ENCODE peak calls at places on chromosomes 6 and 20, in five cellular contexts. M, B, P, V and A are unnamed samples.

GRCh38 chr6:83873869-83874268 is 14.4 kb downstream of the CYB5R4 start:
- DNase-seq in M (no peak), B (no peak), P (no peak), V (peak), A (no peak)

GRCh38 chr6:45965007-45965406 is 50.7 kb downstream of the CLIC5 start:
- DNase-seq in M (no peak), B (peak), P (no peak), V (no peak), A (no peak)

GRCh38 chr20:59207742-59208357 is 44.2 kb downstream of the ZNF831 start:
- DNase-seq in M (peak), B (no peak), P (no peak), V (peak), A (peak)

GRCh38 chr20:63863798-63864544 is 1.1 kb upstream of the TPD52L2 start:
- DNase-seq in M (peak), B (peak), P (peak), V (peak), A (peak)

GRCh38 chr6:161313940-161314509 is 40.2 kb upstream of the AGPAT4 start:
- DNase-seq in M (no peak), B (no peak), P (no peak), V (no peak), A (no peak)

GRCh38 chr6:14713966-14714631 is 531.8 kb upstream of the JARID2 start:
- DNase-seq in M (no peak), B (no peak), P (no peak), V (no peak), A (no peak)

GRCh38 chr6:95923518-95923917 is 92.3 kb upstream of the FUT9 start:
- DNase-seq in M (peak), B (no peak), P (no peak), V (peak), A (peak)

GRCh38 chr6:123770247-123770949 is 33.3 kb upstream of the NKAIN2 start:
- DNase-seq in M (no peak), B (no peak), P (no peak), V (no peak), A (no peak)

GRCh38 chr6:56759521-56759920 is 116.8 kb upstream of the DST start:
- DNase-seq in M (no peak), B (no peak), P (no peak), V (no peak), A (peak)

GRCh38 chr6:39642300-39642699 is 82.9 kb downstream of the KIF6 start:
- DNase-seq in M (no peak), B (no peak), P (no peak), V (no peak), A (peak)

GRCh38 chr6:170440437-170440836 is 112.7 kb downstream of the PSMB1 start:
- DNase-seq in M (no peak), B (no peak), P (no peak), V (no peak), A (peak)

GRCh38 chr6:115854866-115855665 is 205.6 kb downstream of the FRK start:
- DNase-seq in M (no peak), B (no peak), P (no peak), V (no peak), A (no peak)

GRCh38 chr6:2663123-2663522 is 87.6 kb downstream of the MYLK4 start:
- DNase-seq in M (no peak), B (no peak), P (no peak), V (peak), A (no peak)

GRCh38 chr6:114941078-114941477 is 598.3 kb upstream of the HS3ST5 start:
- DNase-seq in M (no peak), B (peak), P (no peak), V (no peak), A (no peak)

GRCh38 chr6:159935065-159935464 is 33.8 kb upstream of the IGF2R start:
- DNase-seq in M (no peak), B (no peak), P (no peak), V (no peak), A (no peak)

GRCh38 chr20:50258790-50259483 is 68.3 kb downstream of the CEBPB start:
- DNase-seq in M (no peak), B (no peak), P (no peak), V (no peak), A (no peak)

GRCh38 chr6:107982511-107982910 is 24.5 kb upstream of the SEC63 start:
- DNase-seq in M (no peak), B (no peak), P (no peak), V (no peak), A (no peak)

GRCh38 chr20:58990651-58991445 is 9.8 kb downstream of the NELFCD start:
- DNase-seq in M (no peak), B (no peak), P (no peak), V (no peak), A (no peak)

GRCh38 chr6:129432738-129433137 is 277.2 kb downstream of the ARHGAP18 start:
- DNase-seq in M (no peak), B (no peak), P (no peak), V (no peak), A (no peak)

GRCh38 chr6:147787407-147787806 is 278.9 kb downstream of the SAMD5 start:
- DNase-seq in M (no peak), B (no peak), P (peak), V (no peak), A (no peak)

GRCh38 chr20:32474009-32474716 is 111.0 kb downstream of the NOL4L start:
- DNase-seq in M (no peak), B (no peak), P (no peak), V (no peak), A (peak)